ENCODE peak calls at places on chromosomes 7 and 10, in five cellular contexts. One of them, this sample, is unnamed.
A peak's percentile ranks its signal among the peaks of the same experiment; 100 is the strongest.

GRCh38 chr10:110822708-110823291 is 48.9 kb upstream of the PDCD4 start:
- DNase-seq in tibial artery: no peak
- DNase-seq in Calu3: no peak
- DNase-seq in AG09319: no peak
- DNase-seq in NCI-H2081: no peak
- DNase-seq in this sample: no peak

GRCh38 chr7:681551-682307 is 44.8 kb upstream of the DNAAF5 start:
- DNase-seq in tibial artery: no peak
- DNase-seq in Calu3: no peak
- DNase-seq in AG09319: no peak
- DNase-seq in NCI-H2081: no peak
- DNase-seq in this sample: no peak

GRCh38 chr7:134613623-134614347 is 32.9 kb upstream of the BPGM start:
- DNase-seq in tibial artery: peak; percentile 66
- DNase-seq in Calu3: peak; percentile 8
- DNase-seq in AG09319: peak; percentile 84
- DNase-seq in NCI-H2081: no peak
- DNase-seq in this sample: no peak

GRCh38 chr7:158650821-158651225 is 53.8 kb downstream of the NCAPG2 start:
- DNase-seq in tibial artery: no peak
- DNase-seq in Calu3: no peak
- DNase-seq in AG09319: peak; percentile 15
- DNase-seq in NCI-H2081: no peak
- DNase-seq in this sample: no peak

GRCh38 chr10:7610651-7611389 is 55.9 kb downstream of the ITIH5 start:
- DNase-seq in tibial artery: peak; percentile 47
- DNase-seq in Calu3: no peak
- DNase-seq in AG09319: peak; percentile 94
- DNase-seq in NCI-H2081: no peak
- DNase-seq in this sample: peak; percentile 25

GRCh38 chr10:73117976-73118743 is 7.9 kb downstream of the NUDT13 start:
- DNase-seq in tibial artery: no peak
- DNase-seq in Calu3: no peak
- DNase-seq in AG09319: no peak
- DNase-seq in NCI-H2081: no peak
- DNase-seq in this sample: no peak

GRCh38 chr10:99906470-99906869 is 103.3 kb downstream of the DNMBP start:
- DNase-seq in tibial artery: peak; percentile 50
- DNase-seq in Calu3: peak; percentile 67
- DNase-seq in AG09319: no peak
- DNase-seq in NCI-H2081: no peak
- DNase-seq in this sample: no peak

GRCh38 chr10:16483241-16483917 is 38.3 kb downstream of the C1QL3 start:
- DNase-seq in tibial artery: no peak
- DNase-seq in Calu3: no peak
- DNase-seq in AG09319: no peak
- DNase-seq in NCI-H2081: no peak
- DNase-seq in this sample: no peak

GRCh38 chr7:137508437-137509175 is 165.1 kb upstream of the PTN start:
- DNase-seq in tibial artery: no peak
- DNase-seq in Calu3: no peak
- DNase-seq in AG09319: peak; percentile 7
- DNase-seq in NCI-H2081: no peak
- DNase-seq in this sample: no peak

GRCh38 chr7:79921976-79922375 is 212.7 kb upstream of the GNAI1 start:
- DNase-seq in tibial artery: no peak
- DNase-seq in Calu3: no peak
- DNase-seq in AG09319: no peak
- DNase-seq in NCI-H2081: no peak
- DNase-seq in this sample: no peak

GRCh38 chr10:117362313-117362712 is 12.9 kb downstream of the PDZD8 start:
- DNase-seq in tibial artery: no peak
- DNase-seq in Calu3: no peak
- DNase-seq in AG09319: no peak
- DNase-seq in NCI-H2081: no peak
- DNase-seq in this sample: no peak

This sample was measured in pancreas.